ENCODE peak calls at places on chromosome 19, in six cellular contexts. I is IMR-90, N is A549, J is SK-N-SH, L is K562, R is HepG2. K is an unnamed sample.

GRCh38 chr19:35712529-35712909 is 5.3 kb upstream of the KMT2B start:
- DNase-seq in N (no peak), I (no peak), L (no peak), J (no peak), R (no peak), K (no peak)

GRCh38 chr19:21482863-21483276 is 22.5 kb upstream of the ZNF429 start:
- DNase-seq in L (peak), R (peak), N (no peak), J (peak), I (no peak), K (no peak)

GRCh38 chr19:31110331-31110730 is 238.9 kb downstream of the TSHZ3 start:
- DNase-seq in N (no peak), L (no peak), R (no peak), J (peak), I (peak), K (no peak)

GRCh38 chr19:35143231-35143715 is at the start of gene FXYD7:
- DNase-seq in R (no peak), I (no peak), N (no peak), L (no peak), J (peak), K (no peak)

GRCh38 chr19:15526408-15526807 is 18.1 kb downstream of the CYP4F22 start:
- DNase-seq in I (no peak), R (no peak), J (no peak), N (no peak), L (no peak), K (no peak)

GRCh38 chr19:55454787-55455243 is 6.6 kb downstream of the ISOC2 start:
- DNase-seq in I (peak), L (peak), N (peak), R (peak), J (peak), K (no peak)

GRCh38 chr19:8456064-8456463 is 11.3 kb downstream of the HNRNPM start:
- DNase-seq in L (no peak), I (no peak), J (no peak), R (no peak), N (peak), K (no peak)

GRCh38 chr19:55116232-55117062 is 990 bp downstream of the PPP1R12C start:
- DNase-seq in L (peak), N (peak), J (peak), R (peak), I (peak), K (no peak)

GRCh38 chr19:17829855-17830566 is 8.7 kb upstream of the INSL3 start:
- DNase-seq in L (peak), I (peak), N (peak), R (no peak), J (peak), K (no peak)

GRCh38 chr19:57934820-57935665 is at the start of gene ZNF418:
- DNase-seq in I (peak), R (no peak), L (no peak), J (no peak), N (peak), K (peak)

GRCh38 chr19:31350033-31350692 is 927 bp upstream of the TSHZ3 start:
- DNase-seq in N (no peak), L (no peak), J (peak), I (no peak), R (no peak), K (no peak)

GRCh38 chr19:40750035-40750284 is 317 bp downstream of the ACTMAP start:
- DNase-seq in N (no peak), I (no peak), L (no peak), R (no peak), J (no peak), K (no peak)

GRCh38 chr19:58033741-58034475 is at the start of gene ZSCAN1:
- DNase-seq in L (no peak), J (peak), N (no peak), I (peak), R (no peak), K (no peak)

GRCh38 chr19:6204212-6204611 is 68.7 kb downstream of the ACSBG2 start:
- DNase-seq in L (no peak), R (peak), J (no peak), N (no peak), I (no peak), K (no peak)

GRCh38 chr19:14434543-14435319 is 1.6 kb downstream of the PKN1 start:
- DNase-seq in I (peak), J (peak), R (peak), N (no peak), L (peak), K (no peak)

GRCh38 chr19:19217110-19217509 is 5.4 kb downstream of the NCAN start:
- DNase-seq in N (peak), I (peak), R (peak), J (peak), L (peak), K (no peak)

GRCh38 chr19:10138879-10139795 is 19.4 kb upstream of the EIF3G start:
- DNase-seq in L (no peak), J (peak), I (no peak), R (no peak), N (no peak), K (no peak)

DNA sequence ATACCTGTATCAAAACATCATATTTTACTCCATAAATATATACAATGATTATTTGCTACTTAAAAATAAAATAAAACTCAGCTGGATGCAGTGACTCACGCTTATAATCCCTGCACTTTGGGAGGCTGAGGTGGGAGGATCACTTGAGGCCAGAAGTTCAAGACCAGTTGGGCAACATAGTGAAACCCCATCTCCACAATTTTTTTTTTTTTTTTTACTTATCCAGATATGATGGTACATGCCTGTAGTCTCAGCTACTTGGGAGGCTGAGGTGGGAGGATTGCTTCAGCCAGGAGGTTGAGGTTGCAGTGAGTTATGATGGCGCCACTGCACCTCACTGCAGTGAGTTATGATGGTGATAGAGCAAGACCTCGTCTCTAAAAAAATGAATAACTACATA is 22.4 kb downstream of the POU2F2 start:
- DNase-seq in N (no peak), J (no peak), I (no peak), R (no peak), L (no peak), K (no peak)
- TF ChIP-seq SMC3 in N (no peak), J (no peak), I (no peak), R (no peak), L (no peak), K (no peak)

DNA sequence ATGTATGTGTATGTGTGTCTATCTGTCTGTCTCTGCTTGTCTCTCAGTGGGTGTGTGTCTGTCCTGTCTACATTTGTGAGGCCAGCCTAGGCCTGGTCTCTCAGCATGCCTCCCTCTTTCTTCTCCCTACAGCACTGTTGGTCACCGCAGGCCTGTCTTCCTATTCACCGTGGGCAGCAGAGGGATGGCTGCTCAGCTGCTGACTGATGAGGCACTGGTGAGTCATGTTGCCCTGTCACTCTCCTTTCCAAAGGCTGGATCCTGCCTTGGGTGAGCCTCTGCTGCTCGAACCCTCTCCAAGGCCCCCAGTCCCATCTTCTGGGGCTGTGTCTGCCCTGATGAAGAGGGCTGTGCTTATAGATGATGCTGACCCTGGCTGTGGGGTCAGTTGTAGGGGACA is 6.3 kb downstream of the ZNF71 start:
- DNase-seq in J (no peak), R (no peak), L (no peak), N (no peak), I (peak), K (no peak)
- TF ChIP-seq RFX5 in J (no peak), R (no peak), L (no peak), N (no peak), I (no peak), K (no peak)

DNA sequence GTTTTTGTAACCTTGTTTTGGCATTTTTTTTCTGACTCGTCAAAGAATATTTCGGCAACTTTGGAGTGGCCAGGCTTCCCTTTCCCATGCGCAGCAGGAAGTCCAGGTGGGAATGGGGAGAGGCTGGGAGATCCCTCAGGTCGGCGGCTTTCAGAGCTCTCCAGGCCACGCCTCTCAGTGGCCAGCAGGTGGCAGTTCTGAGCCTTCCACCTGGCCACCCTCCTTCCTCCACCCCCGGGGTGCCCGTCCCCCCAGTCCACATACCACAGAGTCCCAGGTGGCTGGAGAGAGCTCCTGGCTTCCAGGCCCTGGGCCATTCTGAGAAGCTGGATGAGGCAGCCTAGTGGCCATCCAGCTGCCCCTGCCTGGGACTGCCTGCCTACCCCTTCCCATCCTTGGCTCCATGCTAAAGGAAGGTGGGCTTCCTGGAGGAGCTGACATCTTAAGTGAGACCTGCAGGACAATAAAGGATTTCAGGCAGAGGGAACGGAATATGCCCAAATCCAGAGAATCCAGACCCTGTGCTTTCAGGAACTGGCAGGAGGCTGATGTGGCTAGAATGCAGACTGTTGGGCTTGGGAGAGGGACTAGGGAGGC is 46.3 kb downstream of the CCNE1 start:
- DNase-seq in R (no peak), I (no peak), N (peak), J (peak), L (peak), K (no peak)
- TF ChIP-seq SMC3 in R (peak), I (no peak), N (peak), J (peak), L (peak), K (peak)

DNA sequence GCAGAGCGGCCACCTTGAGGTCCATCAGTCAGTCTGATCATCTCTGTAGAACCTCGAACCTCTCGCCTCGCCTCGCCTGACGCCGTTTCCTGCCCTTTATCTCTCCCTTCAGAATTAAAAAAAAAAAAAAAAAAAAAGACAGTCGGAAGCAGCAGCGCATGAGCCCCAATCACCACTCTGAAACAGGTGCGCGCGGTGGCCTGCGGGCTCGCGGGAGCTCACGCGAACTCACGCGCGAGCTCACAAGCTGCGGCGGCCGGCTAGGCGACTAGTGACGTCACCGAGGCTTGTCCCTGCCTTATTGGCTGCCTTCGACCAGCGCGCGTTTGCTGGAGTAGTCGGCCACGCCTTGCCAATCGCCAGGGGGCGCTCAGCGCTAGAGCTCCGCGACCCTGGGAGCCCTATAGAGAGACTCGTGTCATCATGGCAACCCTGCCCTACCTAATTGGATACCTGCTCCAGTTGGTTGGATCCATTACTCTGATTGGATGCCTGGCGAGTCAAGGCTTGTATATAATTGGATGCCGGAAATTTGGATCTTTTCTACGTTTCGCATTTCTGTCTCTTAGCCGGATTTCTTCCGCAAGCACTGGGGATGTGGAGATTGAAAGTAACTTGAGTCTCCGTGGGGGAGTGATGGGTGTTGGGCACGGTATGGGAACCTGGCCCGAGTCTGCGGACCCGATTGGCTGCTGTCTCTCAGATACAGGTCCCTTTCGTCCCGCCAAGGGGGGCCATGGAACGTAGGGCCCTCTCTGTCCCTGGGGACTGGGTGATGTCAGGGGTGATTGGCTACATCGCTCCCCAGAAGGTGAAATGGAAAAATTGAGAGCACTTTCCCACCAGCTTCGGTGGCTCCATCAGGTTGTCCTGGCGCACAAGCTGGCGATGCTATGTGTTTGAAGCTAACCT is 31.6 kb downstream of the SYT3 start:
- DNase-seq in L (peak), I (peak), J (peak), R (peak), N (peak), K (peak)
- TF ChIP-seq RFX5 in L (peak), I (peak), J (peak), R (peak), N (peak), K (peak)

GRCh38 chr19:49165111-49165750 is 7.6 kb downstream of the TRPM4 start:
- DNase-seq in I (no peak), N (no peak), L (no peak), R (no peak), J (no peak), K (no peak)
- TF ChIP-seq SMC3 in I (no peak), N (no peak), L (no peak), R (no peak), J (no peak), K (no peak)

DNA sequence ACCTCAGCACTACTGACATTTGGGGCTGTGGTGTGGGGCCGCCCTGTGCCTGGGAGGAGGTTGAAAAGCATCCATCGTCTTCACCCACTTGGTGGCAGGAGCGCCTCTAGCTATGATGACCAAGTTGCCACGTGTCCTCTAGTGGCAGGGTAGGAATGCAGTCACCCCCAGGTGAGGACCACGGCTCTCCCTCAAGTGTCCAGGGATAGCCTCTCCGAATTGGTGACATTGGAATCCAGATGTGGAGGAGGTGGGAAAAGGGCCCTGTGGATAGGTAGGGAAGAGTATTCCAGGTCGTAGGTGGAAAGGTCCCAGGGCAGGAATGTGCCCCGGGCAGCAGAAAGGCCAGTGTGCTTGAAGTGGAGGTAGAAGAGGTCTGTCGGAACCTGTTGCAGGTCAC is 37.6 kb downstream of the ARHGEF18 start:
- DNase-seq in J (no peak), N (peak), L (peak), R (no peak), I (no peak), K (no peak)
- TF ChIP-seq RFX5 in J (no peak), N (no peak), L (no peak), R (no peak), I (no peak), K (no peak)

GRCh38 chr19:43408043-43408442 is 6.6 kb upstream of the TEX101 start:
- DNase-seq in L (peak), R (no peak), J (no peak), N (no peak), I (no peak), K (no peak)
- TF ChIP-seq SMC3 in L (no peak), R (no peak), J (no peak), N (no peak), I (no peak), K (no peak)

DNA sequence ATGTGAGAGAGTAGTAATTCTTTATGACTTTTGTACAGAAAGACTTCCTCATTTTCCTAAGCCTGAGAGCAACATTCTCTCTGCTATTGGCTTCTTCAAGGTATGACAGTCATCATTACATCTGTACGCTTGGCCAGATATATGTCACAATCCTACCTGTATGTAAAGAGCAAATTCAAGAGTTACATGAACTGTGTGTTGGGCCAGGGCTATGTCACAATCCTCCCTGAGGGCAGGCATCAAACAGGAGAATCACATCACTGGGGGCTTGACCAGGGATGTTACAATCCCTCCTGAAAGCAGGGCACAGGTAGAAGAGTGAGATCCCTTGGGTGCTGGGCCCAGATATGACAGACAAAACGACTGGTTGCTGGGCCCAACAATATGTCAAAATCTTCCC is 9.8 kb upstream of the ZNF724 start:
- DNase-seq in I (no peak), R (no peak), J (no peak), N (no peak), L (no peak), K (no peak)
- TF ChIP-seq RFX5 in I (no peak), R (no peak), J (no peak), N (no peak), L (no peak), K (no peak)

DNA sequence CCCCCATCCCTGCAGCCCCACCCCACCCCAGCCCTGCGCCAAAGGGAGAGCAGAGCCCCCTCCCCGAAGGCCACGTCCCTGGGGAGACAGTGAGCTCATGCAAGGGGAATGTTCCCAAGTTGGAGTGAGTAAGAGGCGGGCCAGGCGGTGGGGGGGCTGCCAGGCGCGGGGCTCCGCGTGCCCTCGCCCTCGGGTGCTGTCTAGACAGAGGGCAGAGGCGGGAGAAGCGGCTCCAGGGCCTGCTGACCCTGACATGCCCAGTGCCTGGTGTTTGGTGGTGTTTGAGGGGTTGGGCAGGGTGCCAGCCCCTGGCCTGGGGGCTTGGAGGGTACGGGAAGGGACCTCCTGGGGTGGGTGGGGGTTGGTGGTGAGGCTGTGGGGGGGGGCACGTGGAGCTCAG is 1.0 kb downstream of the FSTL3 start:
- DNase-seq in N (peak), I (peak), R (peak), J (peak), L (no peak), K (no peak)
- TF ChIP-seq SMC3 in N (no peak), I (no peak), R (no peak), J (no peak), L (no peak), K (no peak)

GRCh38 chr19:11949201-11949600 is 15.6 kb upstream of the ZNF763 start:
- DNase-seq in L (no peak), J (no peak), R (no peak), N (no peak), I (peak), K (no peak)
- TF ChIP-seq RFX5 in L (no peak), J (no peak), R (no peak), N (no peak), I (no peak), K (no peak)

K was measured in GM12878.